ENCODE peak calls at places on chromosomes 16 and 17, in ten cellular contexts. X is pancreas, P is gastrocnemius medialis, S is testis, E is ascending aorta, I is left lung, V is PC-3, B is AG04450, Q is psoas muscle, D is keratinocyte. M is an unnamed sample.

GRCh38 chr16:54931757-54932660 is 1.3 kb downstream of the IRX5 start:
- DNase-seq in X (no peak), P (no peak), S (no peak), E (no peak), I (no peak), V (no peak), B (no peak), Q (peak; percentile 61), D (no peak), M (no peak)

GRCh38 chr16:58462997-58463891 is 36.7 kb upstream of the NDRG4 start:
- DNase-seq in X (no peak), P (no peak), S (peak; percentile 70), E (no peak), I (no peak), V (no peak), B (no peak), Q (no peak), D (no peak), M (peak; percentile 23)

GRCh38 chr16:6988846-6989245 is 343.8 kb upstream of the RBFOX1 start:
- DNase-seq in X (no peak), P (no peak), S (no peak), E (no peak), I (no peak), V (no peak), B (no peak), Q (no peak), D (no peak), M (no peak)

GRCh38 chr17:17171991-17172939 is 33.9 kb downstream of the PLD6 start:
- DNase-seq in X (no peak), P (no peak), S (no peak), E (no peak), I (no peak), V (no peak), B (no peak), Q (peak; percentile 75), D (no peak), M (no peak)

GRCh38 chr16:85432606-85433005 is 180.5 kb upstream of the GSE1 start:
- DNase-seq in X (no peak), P (no peak), S (no peak), E (no peak), I (no peak), V (no peak), B (no peak), Q (no peak), D (no peak), M (no peak)

GRCh38 chr17:57915532-57915931 is 39.7 kb downstream of the CUEDC1 start:
- DNase-seq in X (no peak), P (no peak), S (no peak), E (no peak), I (no peak), V (no peak), B (no peak), Q (no peak), D (no peak), M (no peak)

GRCh38 chr16:56238188-56238587 is 46.9 kb downstream of the GNAO1 start:
- DNase-seq in X (no peak), P (no peak), S (peak; percentile 31), E (peak; percentile 16), I (no peak), V (no peak), B (no peak), Q (no peak), D (no peak), M (no peak)

GRCh38 chr16:78988361-78988992 is 612.1 kb downstream of the MAF start:
- DNase-seq in X (no peak), P (no peak), S (no peak), E (no peak), I (no peak), V (no peak), B (no peak), Q (no peak), D (no peak), M (no peak)

GRCh38 chr16:50303041-50303604 is 36.8 kb downstream of the ADCY7 start:
- DNase-seq in X (no peak), P (no peak), S (no peak), E (peak; percentile 60), I (peak; percentile 33), V (no peak), B (no peak), Q (no peak), D (no peak), M (no peak)

GRCh38 chr16:30651124-30652004 is 604 bp downstream of the PRR14 start:
- DNase-seq in X (peak; percentile 65), P (peak; percentile 61), S (peak; percentile 60), E (peak; percentile 84), I (peak; percentile 72), V (peak; percentile 64), B (no peak), Q (peak; percentile 87), D (no peak), M (peak; percentile 74)

GRCh38 chr16:47320546-47321315 is 140.1 kb downstream of the ITFG1 start:
- DNase-seq in X (no peak), P (no peak), S (no peak), E (no peak), I (no peak), V (no peak), B (no peak), Q (no peak), D (no peak), M (no peak)

GRCh38 chr17:63106050-63106449 is 140.0 kb downstream of the TANC2 start:
- DNase-seq in X (no peak), P (no peak), S (no peak), E (no peak), I (no peak), V (no peak), B (no peak), Q (no peak), D (no peak), M (no peak)

GRCh38 chr17:33664116-33664840 is 371.2 kb upstream of the ASIC2 start:
- DNase-seq in X (no peak), P (no peak), S (no peak), E (peak; percentile 28), I (no peak), V (no peak), B (no peak), Q (no peak), D (no peak), M (no peak)

GRCh38 chr16:70438325-70438982 is 446 bp downstream of the ST3GAL2 start:
- DNase-seq in X (peak; percentile 16), P (no peak), S (no peak), E (peak; percentile 68), I (no peak), V (no peak), B (no peak), Q (peak; percentile 75), D (no peak), M (peak; percentile 36)

DNA sequence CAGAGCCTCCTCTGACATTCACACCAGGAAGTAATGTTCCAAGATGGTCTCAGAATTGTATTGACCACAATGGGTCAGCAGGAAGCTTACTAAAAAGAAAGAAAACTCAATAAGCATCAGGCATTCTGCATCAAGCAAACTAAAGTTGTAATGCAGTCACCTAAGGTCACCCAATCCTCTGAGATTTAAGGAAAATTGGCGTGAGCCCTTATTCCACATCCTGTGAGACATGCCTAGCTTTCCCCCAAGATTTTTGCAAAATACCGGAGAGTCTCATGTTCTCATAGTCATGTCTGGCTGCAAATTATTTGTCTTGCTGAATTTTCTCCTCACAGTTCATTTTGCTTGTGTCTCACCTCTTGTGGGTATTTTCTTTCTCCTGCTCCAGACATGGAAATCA is 417.1 kb upstream of the SOX9 start:
- DNase-seq in X (no peak), P (no peak), S (no peak), E (no peak), I (no peak), V (peak; percentile 19), B (no peak), Q (no peak), D (no peak), M (no peak)
- TF ChIP-seq CTCF in X (no peak), P (no peak), S (no peak), E (no peak), I (no peak), V (no peak), B (no peak), Q (no peak), D (no peak), M (no peak)

GRCh38 chr16:3292604-3293003 is 9.3 kb downstream of the ZNF263 start:
- DNase-seq in X (no peak), P (no peak), S (no peak), E (no peak), I (no peak), V (peak; percentile 20), B (no peak), Q (no peak), D (no peak), M (no peak)
- H3K9me3 ChIP-seq in X (peaks cover 11% of the 10 kb centered on the region), P (peaks cover 22% of the 10 kb centered on the region), S (no peaks in the 10 kb centered on the region), E (peaks cover 100% of the 10 kb centered on the region), I (no peaks in the 10 kb centered on the region), V (peaks cover 12% of the 10 kb centered on the region), B (peaks cover 92% of the 10 kb centered on the region), Q (peaks cover 95% of the 10 kb centered on the region), D (peaks cover 40% of the 10 kb centered on the region), M (peaks cover 6% of the 10 kb centered on the region)

DNA sequence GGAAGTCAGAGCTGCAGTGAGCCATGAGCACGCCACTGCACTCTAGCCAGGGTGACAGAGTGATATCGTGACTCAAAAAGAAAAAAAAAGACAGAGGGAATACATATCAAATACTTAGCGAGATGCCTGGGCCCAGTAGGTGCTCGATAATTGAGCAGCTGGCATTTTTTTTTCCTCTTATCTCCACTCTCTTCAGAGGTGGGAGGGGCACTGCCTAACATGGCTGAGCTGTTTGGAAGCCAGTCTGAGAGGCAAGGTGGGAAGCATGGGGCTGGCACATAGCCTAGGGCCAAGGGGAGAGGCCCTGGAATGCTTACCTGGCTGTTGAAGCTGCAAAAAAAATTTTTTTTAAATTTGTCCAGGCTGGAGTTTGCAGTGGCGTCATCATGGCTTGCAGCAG is 38.4 kb downstream of the HIC1 start:
- DNase-seq in X (peak; percentile 40), P (no peak), S (no peak), E (no peak), I (peak; percentile 82), V (no peak), B (no peak), Q (peak; percentile 39), D (peak; percentile 58), M (no peak)
- TF ChIP-seq CTCF in X (no peak), P (no peak), S (no peak), E (no peak), I (no peak), V (no peak), B (no peak), Q (no peak), D (no peak), M (no peak)

DNA sequence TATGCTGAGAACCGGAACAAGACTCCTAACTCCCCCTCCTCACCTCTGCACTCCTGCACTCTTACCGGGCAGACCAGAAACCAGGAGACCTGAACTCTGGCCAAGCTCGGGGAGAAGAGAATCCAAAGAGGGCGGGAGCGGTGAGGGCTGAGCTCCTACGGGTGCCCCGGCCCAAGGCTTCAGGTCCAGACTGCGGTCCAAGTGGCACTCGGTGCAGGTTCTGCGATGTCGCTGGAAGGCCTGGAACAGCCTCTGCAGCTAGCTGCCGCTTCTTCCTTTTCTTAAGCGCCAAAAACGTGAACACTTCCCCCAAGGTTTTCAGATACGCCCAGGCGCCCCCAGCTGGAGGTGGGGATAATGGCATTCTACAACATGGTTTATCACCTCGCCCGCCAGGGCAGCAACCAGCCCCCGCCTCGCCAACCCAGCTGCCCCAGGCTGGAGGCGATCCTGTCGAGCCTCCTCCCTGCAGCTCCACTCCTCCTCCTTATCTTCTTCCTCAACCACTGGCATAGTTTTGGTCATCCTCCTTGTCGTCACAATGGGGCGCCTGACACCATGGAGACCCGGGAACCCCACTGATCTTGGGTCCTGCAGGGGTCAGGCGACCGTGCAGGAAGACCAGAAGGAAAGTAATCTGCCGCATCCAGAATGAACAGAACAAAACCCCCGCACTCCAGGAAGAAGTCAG is 1735.9 kb downstream of the TP53TG3F start:
- DNase-seq in X (no peak), P (no peak), S (no peak), E (no peak), I (no peak), V (no peak), B (no peak), Q (no peak), D (no peak), M (no peak)
- H3K9me3 ChIP-seq in X (no peaks in the 10 kb centered on the region), P (no peaks in the 10 kb centered on the region), S (no peaks in the 10 kb centered on the region), E (no peaks in the 10 kb centered on the region), I (no peaks in the 10 kb centered on the region), V (no peaks in the 10 kb centered on the region), B (peaks cover 53% of the 10 kb centered on the region), Q (no peaks in the 10 kb centered on the region), D (no peaks in the 10 kb centered on the region), M (no peaks in the 10 kb centered on the region)